ENCODE peak calls at places on chromosomes 4 and X, in four cellular contexts. T, K, H and Q are unnamed samples.

GRCh38 chrX:13495232-13495631 is 74.2 kb upstream of the EGFL6 start:
- DNase-seq in K (no peak), H (no peak), T (no peak), Q (no peak)

GRCh38 chrX:121028419-121028818 is 19.0 kb upstream of the GLUD2 start:
- DNase-seq in K (no peak), H (no peak), T (no peak), Q (no peak)

GRCh38 chr4:145937990-145938611 is 522 bp downstream of the ZNF827 start:
- DNase-seq in T (peak; percentile 12), H (no peak), K (peak; percentile 65), Q (peak; percentile 32)

GRCh38 chrX:9724711-9725110 is 40.9 kb downstream of the GPR143 start:
- DNase-seq in K (no peak), H (no peak), T (no peak), Q (no peak)

GRCh38 chrX:110268875-110269274 is 49.0 kb downstream of the AMMECR1 start:
- DNase-seq in H (no peak), T (no peak), K (no peak), Q (no peak)

GRCh38 chr4:127622923-127623754 is 9.6 kb upstream of the INTU start:
- DNase-seq in T (no peak), K (peak; percentile 43), H (no peak), Q (no peak)

GRCh38 chrX:155768036-155768769 is 112.9 kb upstream of the VAMP7 start:
- DNase-seq in T (no peak), H (no peak), K (no peak), Q (peak; percentile 13)

GRCh38 chr4:83569967-83570366 is 34.1 kb downstream of the GPAT3 start:
- DNase-seq in K (no peak), H (no peak), T (no peak), Q (no peak)

GRCh38 chr4:95394733-95395306 is 154.0 kb downstream of the UNC5C start:
- DNase-seq in T (no peak), K (no peak), H (no peak), Q (no peak)

GRCh38 chrX:41145920-41146608 is 60.8 kb downstream of the USP9X start:
- DNase-seq in T (no peak), K (no peak), H (peak; percentile 43), Q (no peak)

GRCh38 chr4:8747896-8748575 is 123.6 kb downstream of the HMX1 start:
- DNase-seq in T (no peak), H (no peak), K (no peak), Q (peak; percentile 4)

GRCh38 chr4:52841707-52842456 is 20.2 kb upstream of the RASL11B start:
- DNase-seq in K (no peak), H (no peak), T (peak; percentile 36), Q (no peak)

GRCh38 chr4:98433608-98434198 is 172.5 kb downstream of the RAP1GDS1 start:
- DNase-seq in T (no peak), H (no peak), K (no peak), Q (no peak)

GRCh38 chrX:134717698-134718328 is 59.5 kb upstream of the PLAC1 start:
- DNase-seq in H (no peak), T (no peak), K (no peak), Q (no peak)

GRCh38 chrX:49840679-49841078 is 11.6 kb downstream of the PAGE4 start:
- DNase-seq in H (no peak), T (peak; percentile 41), K (peak; percentile 67), Q (peak; percentile 65)

DNA sequence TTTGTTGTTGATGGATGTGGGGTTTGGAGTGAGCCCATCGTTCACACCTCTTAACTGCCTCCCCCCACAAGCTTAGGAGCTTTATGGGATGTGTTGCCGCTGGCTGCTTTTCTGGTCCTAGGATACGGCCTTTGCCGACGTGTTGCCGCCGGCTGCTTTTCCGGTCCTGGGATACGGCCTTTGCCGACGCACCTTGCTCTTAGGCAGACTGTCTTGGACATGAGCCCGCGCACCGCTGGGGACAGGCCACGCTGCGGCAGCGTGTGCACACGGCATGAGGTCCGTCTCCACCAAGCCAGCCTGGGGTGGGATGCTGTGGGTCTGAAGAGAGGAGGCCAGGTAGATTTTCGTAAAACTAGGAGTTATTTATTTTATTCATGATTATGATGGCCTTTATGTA is 14.2 kb downstream of the RGS12 start:
- DNase-seq in K (no peak), H (no peak), T (no peak), Q (no peak)
- H3K27ac ChIP-seq in K (no peak overlapping the region), H (no peak overlapping the region), T (no peak overlapping the region), Q (no peak overlapping the region)

GRCh38 chr4:1051472-1051871 is 40.0 kb downstream of the FGFRL1 start:
- DNase-seq in K (no peak), H (no peak), T (no peak), Q (no peak)

GRCh38 chr4:1048781-1049590 is 37.6 kb downstream of the FGFRL1 start:
- DNase-seq in H (no peak), T (no peak), K (no peak), Q (peak; percentile 8)

GRCh38 chr4:1052231-1052671 is 40.8 kb downstream of the FGFRL1 start:
- DNase-seq in K (peak; percentile 13), H (no peak), T (no peak), Q (peak; percentile 12)

GRCh38 chr4:1049591-1049905 is 38.1 kb downstream of the FGFRL1 start:
- DNase-seq in T (no peak), H (no peak), K (no peak), Q (no peak)

GRCh38 chr4:1050486-1051213 is 39.2 kb downstream of the FGFRL1 start:
- DNase-seq in T (no peak), K (no peak), H (no peak), Q (peak; percentile 14)
- TF ChIP-seq CTCF in T (peak; percentile 43), K (no peak), H (no peak), Q (peak; percentile 43)

GRCh38 chr4:10023050-10023419 is 1.7 kb upstream of the SLC2A9 start:
- DNase-seq in K (no peak), T (no peak), H (no peak), Q (no peak)
- H3K27ac ChIP-seq in K (no peak overlapping the region), T (no peak overlapping the region), H (no peak overlapping the region), Q (no peak overlapping the region)

DNA sequence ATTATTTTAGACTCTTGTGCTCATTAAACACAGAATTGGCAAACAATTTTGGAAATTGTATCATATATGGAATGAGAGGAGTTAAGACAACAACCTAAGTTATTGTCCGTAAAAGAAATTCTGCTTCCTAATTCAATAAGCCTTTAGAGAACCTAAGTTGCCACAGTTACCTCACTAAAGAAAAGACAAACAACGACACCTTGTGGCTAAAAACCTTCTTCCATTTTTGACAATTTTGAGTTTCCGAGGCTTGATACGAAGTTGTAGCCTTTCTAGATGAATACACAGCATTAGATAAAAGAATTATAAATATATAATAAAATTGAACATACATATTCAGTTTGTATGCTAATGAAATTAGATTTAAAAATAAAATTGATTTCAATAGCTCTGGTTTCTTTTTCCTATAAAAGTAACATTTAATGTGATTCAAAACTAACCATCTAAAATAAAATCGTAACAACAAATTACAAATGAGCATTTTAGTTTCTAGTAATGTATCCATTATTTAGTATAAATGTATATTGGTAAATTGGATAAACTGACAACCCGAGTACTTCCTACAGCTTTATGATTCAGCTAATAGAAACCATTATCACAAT is 275.1 kb downstream of the GPM6A start:
- DNase-seq in K (no peak), T (no peak), H (peak; percentile 8), Q (no peak)
- TF ChIP-seq CTCF in K (peak; percentile 58), T (peak; percentile 61), H (peak; percentile 49), Q (peak; percentile 35)

GRCh38 chrX:81120270-81120935 is 81.3 kb downstream of the HMGN5 start:
- DNase-seq in H (no peak), T (no peak), K (no peak), Q (peak; percentile 7)

GRCh38 chrX:81120936-81121351 is 80.8 kb downstream of the HMGN5 start:
- DNase-seq in K (peak; percentile 52), T (peak; percentile 26), H (no peak), Q (peak; percentile 55)

GRCh38 chrX:81121513-81122363 is 80.0 kb downstream of the HMGN5 start:
- DNase-seq in K (peak; percentile 95), H (peak; percentile 81), T (peak; percentile 91), Q (peak; percentile 90)
- H3K27ac ChIP-seq in K (peak overlapping the region; percentile 76), H (no peak overlapping the region), T (peak overlapping the region; percentile 58), Q (peak overlapping the region; percentile 46)

DNA sequence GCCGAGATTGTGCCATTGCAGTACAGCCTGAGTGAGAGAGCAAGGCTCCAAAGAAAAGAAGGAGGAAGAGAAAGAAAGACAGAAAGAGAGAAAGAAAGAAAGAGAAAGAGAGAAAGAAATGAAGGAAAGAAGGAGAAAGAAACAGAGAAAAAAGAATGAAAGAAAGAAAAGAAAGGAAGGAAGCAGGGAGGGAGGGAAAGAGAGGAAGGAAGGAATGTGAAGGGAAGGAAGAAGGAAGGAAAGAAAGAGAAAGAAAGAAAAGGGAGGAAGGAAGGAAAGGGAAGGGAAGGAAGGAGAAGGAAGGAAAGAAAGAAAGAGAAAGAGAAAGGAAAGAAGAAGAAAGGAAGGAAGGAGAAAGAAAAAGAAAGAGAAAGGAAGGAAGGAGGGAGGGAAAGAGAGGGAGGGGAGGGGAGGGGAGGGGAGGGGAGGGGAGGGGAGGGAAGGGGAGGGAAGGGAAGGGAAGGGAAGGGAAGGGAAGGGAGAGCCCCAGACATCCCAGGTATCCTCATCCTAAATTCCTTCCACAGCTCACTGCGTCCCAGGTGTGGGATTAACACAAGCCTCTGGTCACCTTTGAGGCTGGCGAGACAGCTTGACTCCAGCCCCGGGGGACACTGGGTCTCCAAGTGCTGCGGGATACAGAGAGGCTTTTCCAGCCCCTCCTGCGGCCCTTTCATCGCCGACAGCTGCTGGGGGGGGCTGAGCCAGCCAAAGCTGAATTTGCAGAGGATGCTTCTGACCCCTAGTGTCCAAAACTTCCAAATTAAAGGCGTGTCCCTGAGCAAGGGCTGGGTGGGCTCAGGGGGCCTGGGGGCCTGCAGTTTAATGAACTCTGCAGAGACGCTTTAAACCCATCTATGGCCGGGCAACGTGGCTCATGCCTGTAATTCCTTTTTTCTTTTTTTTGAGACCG is 24.2 kb upstream of the CSF2RA start:
- DNase-seq in T (no peak), K (no peak), H (no peak), Q (peak; percentile 54)
- TF ChIP-seq CTCF in T (no peak), K (no peak), H (no peak), Q (peak; percentile 22)

GRCh38 chr4:168710353-168710946 is 213.6 kb downstream of the PALLD start:
- DNase-seq in H (peak; percentile 39), K (peak; percentile 75), T (peak; percentile 36), Q (peak; percentile 29)
- H3K27ac ChIP-seq in H (no peak overlapping the region), K (no peak overlapping the region), T (peak overlapping the region; percentile 54), Q (no peak overlapping the region)

GRCh38 chrX:95823796-95824195 is 860.8 kb upstream of the DIAPH2 start:
- DNase-seq in H (no peak), T (no peak), K (no peak), Q (no peak)
- TF ChIP-seq CTCF in H (peak; percentile 18), T (no peak), K (peak; percentile 28), Q (no peak)